ENCODE peak calls at places on chromosomes 3 and 15, in four cellular contexts. One of them, this sample, is unnamed.

GRCh38 chr3:190701096-190701532 is 161.4 kb downstream of the GMNC start:
- DNase-seq in GM10248: peak; percentile 4
- DNase-seq in GM04504: no peak
- DNase-seq in A549: peak; percentile 79
- DNase-seq in this sample: no peak

GRCh38 chr15:67931861-67932260 is 92.0 kb upstream of the RNU6-1 start:
- DNase-seq in GM10248: no peak
- DNase-seq in GM04504: no peak
- DNase-seq in A549: peak; percentile 57
- DNase-seq in this sample: no peak

GRCh38 chr3:160134964-160135363 is 90.3 kb upstream of the C3orf80 start:
- DNase-seq in GM10248: no peak
- DNase-seq in GM04504: peak; percentile 64
- DNase-seq in A549: no peak
- DNase-seq in this sample: no peak

GRCh38 chr3:156721687-156722086 is 47.3 kb downstream of the TIPARP start:
- DNase-seq in GM10248: no peak
- DNase-seq in GM04504: no peak
- DNase-seq in A549: peak; percentile 20
- DNase-seq in this sample: no peak

GRCh38 chr3:124019291-124019690 is 27.4 kb upstream of the ROPN1 start:
- DNase-seq in GM10248: no peak
- DNase-seq in GM04504: no peak
- DNase-seq in A549: no peak
- DNase-seq in this sample: no peak

GRCh38 chr3:41417574-41417973 is 218.3 kb downstream of the CTNNB1 start:
- DNase-seq in GM10248: no peak
- DNase-seq in GM04504: no peak
- DNase-seq in A549: no peak
- DNase-seq in this sample: no peak

GRCh38 chr3:152234657-152235375 is 33.9 kb upstream of the MBNL1 start:
- DNase-seq in GM10248: no peak
- DNase-seq in GM04504: no peak
- DNase-seq in A549: no peak
- DNase-seq in this sample: no peak

GRCh38 chr15:91867581-91868026 is 14.1 kb downstream of the SLCO3A1 start:
- DNase-seq in GM10248: no peak
- DNase-seq in GM04504: no peak
- DNase-seq in A549: peak; percentile 73
- DNase-seq in this sample: no peak

GRCh38 chr15:78808550-78808949 is 2.7 kb downstream of the ADAMTS7 start:
- DNase-seq in GM10248: peak; percentile 65
- DNase-seq in GM04504: no peak
- DNase-seq in A549: peak; percentile 78
- DNase-seq in this sample: peak; percentile 48